ENCODE peak calls at places on chromosomes 6 and 20, in six cellular contexts. U, P, V, R, N and I are unnamed samples.

GRCh38 chr6:38610050-38610619 is 29.6 kb downstream of the BTBD9 start:
- DNase-seq in U (no peak), P (no peak), V (no peak), R (no peak), N (no peak), I (no peak)

GRCh38 chr6:28943557-28944411 is 20.0 kb upstream of the TRIM27 start:
- DNase-seq in U (peak), P (peak), V (no peak), R (peak), N (peak), I (peak)

GRCh38 chr6:34226731-34227586 is 9.7 kb upstream of the HMGA1 start:
- DNase-seq in U (peak), P (no peak), V (no peak), R (peak), N (no peak), I (peak)

GRCh38 chr6:4906942-4907300 is 96.9 kb downstream of the RPP40 start:
- DNase-seq in U (no peak), P (no peak), V (no peak), R (no peak), N (no peak), I (no peak)

GRCh38 chr20:9389321-9389720 is 125.1 kb upstream of the LAMP5 start:
- DNase-seq in U (no peak), P (no peak), V (no peak), R (no peak), N (no peak), I (no peak)

GRCh38 chr6:41939848-41940758 is 1.5 kb downstream of the CCND3 start:
- DNase-seq in U (no peak), P (no peak), V (no peak), R (no peak), N (peak), I (no peak)

GRCh38 chr20:37228111-37228510 is 33.5 kb downstream of the GHRH start:
- DNase-seq in U (no peak), P (no peak), V (no peak), R (no peak), N (no peak), I (no peak)

GRCh38 chr6:90644492-90644891 is 57.6 kb upstream of the MAP3K7 start:
- DNase-seq in U (no peak), P (no peak), V (no peak), R (no peak), N (no peak), I (no peak)

GRCh38 chr6:108714012-108714773 is 134.0 kb upstream of the ARMC2 start:
- DNase-seq in U (no peak), P (no peak), V (no peak), R (no peak), N (no peak), I (no peak)

GRCh38 chr6:135128268-135128914 is 52.7 kb upstream of the MYB start:
- DNase-seq in U (no peak), P (no peak), V (no peak), R (no peak), N (no peak), I (no peak)

GRCh38 chr6:91485047-91485446 is 898.2 kb upstream of the MAP3K7 start:
- DNase-seq in U (no peak), P (no peak), V (no peak), R (no peak), N (no peak), I (no peak)

GRCh38 chr20:53352727-53353440 is 240.8 kb downstream of the ZNF217 start:
- DNase-seq in U (no peak), P (no peak), V (no peak), R (no peak), N (no peak), I (no peak)

GRCh38 chr6:108164815-108165706 is 761 bp upstream of the NR2E1 start:
- DNase-seq in U (no peak), P (no peak), V (no peak), R (peak), N (no peak), I (peak)

GRCh38 chr6:165091121-165091785 is 218.2 kb downstream of the C6orf118 start:
- DNase-seq in U (no peak), P (no peak), V (no peak), R (no peak), N (no peak), I (no peak)

GRCh38 chr20:10671850-10672578 is 1.8 kb downstream of the JAG1 start:
- DNase-seq in U (no peak), P (no peak), V (no peak), R (peak), N (peak), I (peak)

GRCh38 chr20:51122931-51123658 is 100.2 kb upstream of the KCNG1 start:
- DNase-seq in U (no peak), P (no peak), V (no peak), R (no peak), N (no peak), I (no peak)
- TF ChIP-seq SIN3A in U (no peak), P (no peak), V (no peak), R (no peak), N (no peak), I (no peak)

GRCh38 chr6:7219310-7219709 is 93.7 kb downstream of the SSR1 start:
- DNase-seq in U (peak), P (no peak), V (no peak), R (no peak), N (peak), I (no peak)
- H2AFZ ChIP-seq in U (no peak), P (no peak), V (no peak), R (no peak), N (no peak), I (no peak)

DNA sequence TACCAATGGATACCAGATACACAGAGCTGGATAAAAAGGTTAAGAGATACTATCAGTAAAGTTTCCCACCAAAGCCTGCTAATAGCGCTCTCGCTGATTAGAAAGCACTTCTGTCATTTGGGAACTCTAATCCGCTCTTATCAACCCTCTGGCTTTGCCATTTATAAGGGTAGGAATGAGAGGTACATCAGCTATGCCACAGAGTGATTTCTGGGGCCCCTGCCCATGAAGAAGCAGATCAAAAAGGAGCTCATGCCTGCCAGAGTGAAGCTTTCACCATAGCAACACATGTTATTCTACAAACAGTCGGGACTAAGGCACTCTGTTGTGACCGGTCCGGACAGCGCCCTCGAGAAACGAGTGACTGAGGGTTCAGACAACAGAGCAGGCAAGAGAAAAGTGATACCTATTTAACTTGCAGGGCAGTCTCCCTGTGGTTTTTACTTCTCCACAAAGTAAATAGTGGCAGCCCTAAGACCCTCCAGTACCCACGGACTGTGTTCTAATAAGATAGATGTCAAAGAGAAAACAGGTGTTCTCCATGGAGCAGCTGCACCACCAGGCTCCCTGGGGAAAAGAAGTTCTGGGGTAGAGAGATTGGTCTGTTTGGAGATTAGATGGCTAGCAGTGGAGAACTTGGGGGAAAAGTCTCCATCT is 5.6 kb downstream of the TRAM2 start:
- DNase-seq in U (no peak), P (no peak), V (no peak), R (peak), N (no peak), I (no peak)
- TF ChIP-seq SIN3A in U (no peak), P (no peak), V (no peak), R (no peak), N (no peak), I (no peak)

GRCh38 chr20:55322745-55323144 is 682.6 kb downstream of the CBLN4 start:
- DNase-seq in U (no peak), P (no peak), V (no peak), R (no peak), N (no peak), I (no peak)
- H2AFZ ChIP-seq in U (no peak), P (no peak), V (no peak), R (no peak), N (no peak), I (no peak)

GRCh38 chr20:63130654-63131577 is 85.0 kb downstream of the YTHDF1 start:
- DNase-seq in U (no peak), P (no peak), V (no peak), R (no peak), N (no peak), I (no peak)
- TF ChIP-seq SIN3A in U (no peak), P (no peak), V (no peak), R (no peak), N (no peak), I (no peak)

GRCh38 chr6:166112580-166112979 is 55.1 kb downstream of the TBXT start:
- DNase-seq in U (peak), P (no peak), V (no peak), R (no peak), N (no peak), I (no peak)
- H2AFZ ChIP-seq in U (no peak), P (no peak), V (peak), R (no peak), N (no peak), I (no peak)

GRCh38 chr6:121652726-121653623 is 217.5 kb downstream of the GJA1 start:
- DNase-seq in U (no peak), P (no peak), V (peak), R (peak), N (no peak), I (no peak)
- TF ChIP-seq SIN3A in U (no peak), P (no peak), V (no peak), R (no peak), N (no peak), I (no peak)